ENCODE peak calls at places on chromosomes 13 and 19, in six cellular contexts. B is heart left ventricle; T is uterus; W is psoas muscle; Z is mucosa of descending colon; Y is CD8-positive, alpha-beta T cell. O is an unnamed sample. For H3K4me1, the result is how much of the 10 kb centered on the place peaks cover.

GRCh38 chr19:3599776-3600183 is 6.9 kb downstream of the TBXA2R start:
- DNase-seq in B (no peak), T (no peak), W (no peak), Z (no peak), Y (no peak), O (no peak)

GRCh38 chr13:110158201-110158600 is 148.8 kb downstream of the COL4A1 start:
- DNase-seq in B (no peak), T (no peak), W (no peak), Z (no peak), Y (no peak), O (no peak)

GRCh38 chr19:2567580-2567979 is 91.7 kb downstream of the GADD45B start:
- DNase-seq in B (peak), T (no peak), W (peak), Z (peak), Y (no peak), O (no peak)

GRCh38 chr13:98941536-98941935 is 36.3 kb downstream of the DOCK9 start:
- DNase-seq in B (no peak), T (no peak), W (no peak), Z (no peak), Y (no peak), O (no peak)

GRCh38 chr19:45154064-45154827 is 6.5 kb downstream of the NKPD1 start:
- DNase-seq in B (peak), T (no peak), W (peak), Z (no peak), Y (no peak), O (peak)

GRCh38 chr19:42290523-42291436 is 11.2 kb upstream of the PRR19 start:
- DNase-seq in B (no peak), T (peak), W (peak), Z (peak), Y (peak), O (peak)

GRCh38 chr19:3668331-3669133 is 31.7 kb downstream of the PIP5K1C start:
- DNase-seq in B (peak), T (peak), W (no peak), Z (no peak), Y (no peak), O (no peak)

GRCh38 chr19:1807030-1807694 is 4.9 kb downstream of the ATP8B3 start:
- DNase-seq in B (no peak), T (no peak), W (no peak), Z (peak), Y (no peak), O (peak)

GRCh38 chr13:101453784-101454201 is 1.3 kb downstream of the ITGBL1 start:
- DNase-seq in B (no peak), T (no peak), W (no peak), Z (peak), Y (no peak), O (no peak)

GRCh38 chr13:109156181-109156935 is 526.9 kb downstream of the MYO16 start:
- DNase-seq in B (peak), T (no peak), W (no peak), Z (no peak), Y (no peak), O (no peak)

GRCh38 chr13:40383132-40383531 is 283.3 kb downstream of the FOXO1 start:
- DNase-seq in B (no peak), T (no peak), W (no peak), Z (no peak), Y (no peak), O (no peak)

GRCh38 chr19:13156968-13157882 is 7.0 kb downstream of the IER2 start:
- DNase-seq in B (no peak), T (no peak), W (no peak), Z (no peak), Y (no peak), O (no peak)
- H3K4me1 ChIP-seq in B (under half), T (under half), W (under half), Z (under half), Y (under half), O (under half)

GRCh38 chr19:57465680-57466381 is 8.9 kb upstream of the VN1R1 start:
- DNase-seq in B (no peak), T (no peak), W (no peak), Z (no peak), Y (no peak), O (peak)
- TF ChIP-seq CTCF in B (peak), T (no peak), W (no peak), Z (no peak), Y (no peak), O (peak)

GRCh38 chr19:28394705-28395104 is 818.2 kb downstream of the UQCRFS1 start:
- DNase-seq in B (no peak), T (no peak), W (no peak), Z (no peak), Y (no peak), O (no peak)
- H3K4me3 ChIP-seq in B (no peak), T (no peak), W (no peak), Z (no peak), Y (no peak), O (no peak)

GRCh38 chr13:30318026-30318425 is 10.7 kb upstream of the KATNAL1 start:
- DNase-seq in B (no peak), T (no peak), W (no peak), Z (no peak), Y (no peak), O (no peak)

GRCh38 chr13:30312859-30313258 is 5.5 kb upstream of the KATNAL1 start:
- DNase-seq in B (no peak), T (no peak), W (no peak), Z (no peak), Y (no peak), O (no peak)

GRCh38 chr13:30314562-30314961 is 7.2 kb upstream of the KATNAL1 start:
- DNase-seq in B (no peak), T (no peak), W (no peak), Z (no peak), Y (no peak), O (no peak)

GRCh38 chr13:30314069-30314468 is 6.7 kb upstream of the KATNAL1 start:
- DNase-seq in B (no peak), T (no peak), W (no peak), Z (no peak), Y (no peak), O (no peak)

DNA sequence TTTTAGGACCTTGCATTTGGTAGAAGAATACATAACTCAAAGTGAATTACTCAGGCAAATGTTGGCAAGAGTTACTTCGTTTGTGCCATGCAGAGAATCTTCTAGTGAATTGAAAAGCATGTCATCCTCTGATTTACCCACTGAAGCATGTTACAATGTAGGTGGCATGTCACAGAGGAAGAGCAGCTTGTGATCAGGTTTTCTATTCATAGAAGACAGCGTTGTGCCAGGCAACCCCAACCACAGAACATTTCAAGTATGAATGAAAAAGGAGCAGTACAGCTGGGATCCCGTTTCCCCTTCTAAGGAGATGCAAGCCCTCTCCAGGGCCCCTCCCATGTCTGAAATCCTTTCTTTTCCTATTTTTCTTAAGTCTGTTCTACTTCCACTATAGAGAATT is 6.0 kb upstream of the KATNAL1 start:
- DNase-seq in B (no peak), T (no peak), W (no peak), Z (no peak), Y (no peak), O (no peak)
- H3K4me1 ChIP-seq in B (under half), T (under half), W (under half), Z (under half), Y (under half), O (under half)

GRCh38 chr19:30802424-30803013 is 430.3 kb downstream of the ZNF536 start:
- DNase-seq in B (no peak), T (no peak), W (no peak), Z (no peak), Y (no peak), O (no peak)

GRCh38 chr19:30795727-30796126 is 423.5 kb downstream of the ZNF536 start:
- DNase-seq in B (no peak), T (no peak), W (no peak), Z (no peak), Y (no peak), O (no peak)

GRCh38 chr19:30799854-30800755 is 427.9 kb downstream of the ZNF536 start:
- DNase-seq in B (peak), T (no peak), W (peak), Z (no peak), Y (no peak), O (peak)
- TF ChIP-seq CTCF in B (peak), T (peak), W (peak), Z (peak), Y (peak), O (peak)

GRCh38 chr13:42038661-42039456 is 9.6 kb upstream of the DGKH start:
- DNase-seq in B (no peak), T (no peak), W (no peak), Z (peak), Y (no peak), O (no peak)
- H3K4me3 ChIP-seq in B (peak), T (no peak), W (peak), Z (no peak), Y (no peak), O (no peak)

DNA sequence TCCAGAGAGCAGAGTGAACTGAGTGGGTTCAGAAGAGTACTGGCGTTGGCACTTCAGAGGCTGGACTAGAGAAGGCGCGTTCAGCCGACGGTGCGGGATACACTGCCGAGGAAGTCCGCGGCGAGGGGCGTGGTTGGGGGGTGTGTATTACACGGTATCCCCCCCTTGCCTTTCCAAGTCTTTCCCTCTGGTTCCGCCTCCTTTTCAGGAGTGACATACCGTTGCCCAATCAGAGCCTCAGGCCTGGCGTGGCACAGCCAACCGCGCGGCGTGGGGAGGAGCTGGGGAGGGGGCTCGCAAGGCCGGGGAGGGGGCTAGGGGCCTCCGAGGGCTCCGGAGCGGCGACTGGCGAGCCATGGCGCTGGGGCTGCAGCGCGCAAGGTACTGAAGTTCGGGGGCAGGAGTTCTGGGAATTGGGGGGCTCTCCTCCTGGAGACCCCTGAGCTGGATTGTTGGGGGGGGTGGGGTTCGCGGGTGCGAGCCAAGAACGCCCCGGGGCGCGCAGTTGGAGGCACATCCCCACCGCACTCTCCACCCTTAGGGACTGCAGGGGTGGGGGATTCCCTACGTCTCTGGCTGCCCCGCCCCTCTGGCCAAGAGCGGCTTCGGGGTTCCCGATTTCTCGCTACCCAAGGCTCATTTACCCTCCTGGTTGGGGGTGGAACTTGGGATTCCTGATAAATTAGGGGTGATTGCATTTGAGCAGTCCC is at the start of gene HIF3A:
- DNase-seq in B (peak), T (peak), W (no peak), Z (peak), Y (no peak), O (peak)
- H3K4me1 ChIP-seq in B (under half), T (under half), W (under half), Z (under half), Y (under half), O (under half)

O was measured in BE2C.